ENCODE peak calls at places on chromosomes 4 and X, in ten cellular contexts. O is ascending aorta, S is fibroblast of mammary gland, M is fibroblast of the aortic adventitia, X is neural crest cell, B is left ventricle myocardium inferior, W is fibroblast of pulmonary artery, I is epithelial cell of esophagus, L is astrocyte, G is RWPE1. H is an unnamed sample.

GRCh38 chrX:34112459-34112858 is 19.7 kb downstream of the FAM47A start:
- DNase-seq in X (no peak), B (no peak), I (no peak), W (no peak), G (no peak), L (no peak), S (no peak), M (no peak), O (no peak), H (no peak)

GRCh38 chrX:148069759-148070503 is 88.8 kb downstream of the FMR1NB start:
- DNase-seq in G (no peak), L (no peak), B (no peak), M (no peak), W (no peak), X (no peak), S (no peak), I (no peak), O (no peak), H (no peak)

GRCh38 chrX:134948333-134949241 is 42.2 kb upstream of the SMIM10 start:
- DNase-seq in G (peak), S (peak), M (peak), L (peak), B (peak), O (peak), W (peak), I (peak), X (no peak), H (peak)

GRCh38 chr4:94665500-94666398 is 92.0 kb upstream of the BMPR1B start:
- DNase-seq in M (no peak), X (no peak), O (no peak), L (no peak), W (no peak), S (no peak), I (no peak), G (no peak), B (no peak), H (no peak)

GRCh38 chr4:84597450-84597849 is 14.5 kb downstream of the CDS1 start:
- DNase-seq in W (no peak), M (no peak), B (no peak), O (no peak), I (peak), L (no peak), G (peak), S (no peak), X (no peak), H (no peak)

GRCh38 chr4:147732516-147733193 is 767 bp downstream of the ARHGAP10 start:
- DNase-seq in X (peak), W (no peak), G (peak), M (peak), B (peak), S (peak), O (peak), I (peak), L (peak), H (no peak)

GRCh38 chr4:95545526-95545925 is 3.2 kb downstream of the UNC5C start:
- DNase-seq in W (no peak), O (no peak), L (no peak), M (no peak), X (no peak), G (no peak), S (no peak), I (no peak), B (no peak), H (no peak)

GRCh38 chr4:147550626-147551250 is 66.5 kb upstream of the TMEM184C start:
- DNase-seq in B (no peak), S (peak), I (peak), M (peak), W (peak), L (peak), O (peak), X (no peak), G (no peak), H (peak)

GRCh38 chr4:98546910-98547544 is 111.4 kb downstream of the TSPAN5 start:
- DNase-seq in M (peak), S (peak), L (peak), G (no peak), X (no peak), W (peak), O (no peak), B (no peak), I (no peak), H (no peak)

GRCh38 chrX:106742193-106742592 is 15.7 kb downstream of the RNF128 start:
- DNase-seq in M (no peak), L (no peak), I (peak), O (no peak), X (no peak), W (no peak), B (no peak), G (no peak), S (no peak), H (no peak)

GRCh38 chr4:158259955-158260575 is 49.8 kb downstream of the TMEM144 start:
- DNase-seq in W (peak), O (no peak), I (peak), M (peak), B (no peak), S (peak), L (peak), G (no peak), X (no peak), H (peak)

GRCh38 chrX:34891391-34891790 is 51.2 kb upstream of the FAM47B start:
- DNase-seq in M (no peak), G (no peak), W (no peak), S (no peak), O (no peak), B (no peak), L (no peak), I (no peak), X (no peak), H (no peak)

GRCh38 chr4:5798447-5798846 is 87.4 kb downstream of the EVC start:
- DNase-seq in G (no peak), S (peak), L (no peak), W (no peak), X (no peak), O (peak), I (no peak), B (peak), M (peak), H (no peak)

GRCh38 chr4:8777320-8778196 is 94.1 kb downstream of the HMX1 start:
- DNase-seq in M (no peak), L (no peak), X (no peak), G (peak), O (no peak), I (peak), W (no peak), S (no peak), B (no peak), H (no peak)

GRCh38 chr4:39706334-39706733 is 8.4 kb downstream of the UBE2K start:
- DNase-seq in I (peak), L (peak), S (peak), G (no peak), W (peak), O (peak), X (no peak), B (peak), M (peak), H (peak)

GRCh38 chr4:66555301-66555700 is 885.0 kb upstream of the EPHA5 start:
- DNase-seq in B (no peak), X (no peak), G (peak), M (peak), L (peak), I (peak), W (peak), O (no peak), S (no peak), H (no peak)

GRCh38 chr4:147765121-147765521 is 33.2 kb downstream of the ARHGAP10 start:
- DNase-seq in G (peak), B (no peak), O (no peak), M (no peak), S (no peak), X (no peak), L (peak), I (peak), W (no peak), H (no peak)

GRCh38 chr4:111404673-111405072 is 740.6 kb upstream of the FAM241A start:
- DNase-seq in G (no peak), L (no peak), X (no peak), M (no peak), B (no peak), O (no peak), I (no peak), W (no peak), S (peak), H (peak)

GRCh38 chrX:63961964-63962363 is 176.9 kb upstream of the ARHGEF9 start:
- DNase-seq in G (no peak), X (no peak), O (no peak), L (no peak), M (no peak), S (no peak), W (no peak), B (no peak), I (no peak), H (no peak)

GRCh38 chrX:40065291-40066046 is 32.3 kb downstream of the BCOR start:
- DNase-seq in S (no peak), G (no peak), O (no peak), L (no peak), B (no peak), W (no peak), M (no peak), X (no peak), I (no peak), H (no peak)

GRCh38 chr4:81343046-81343445 is 128.0 kb upstream of the PRKG2 start:
- DNase-seq in B (no peak), M (peak), S (no peak), O (no peak), G (no peak), X (no peak), I (no peak), W (peak), L (no peak), H (no peak)

GRCh38 chr4:71941001-71941400 is 90.8 kb upstream of the NPFFR2 start:
- DNase-seq in O (no peak), L (peak), W (peak), B (no peak), G (peak), X (peak), I (peak), S (peak), M (peak), H (no peak)

GRCh38 chr4:184747034-184747830 is 13.3 kb upstream of the CENPU start:
- DNase-seq in X (no peak), G (no peak), S (no peak), L (no peak), B (peak), M (no peak), O (no peak), I (peak), W (no peak), H (no peak)

GRCh38 chrX:67612231-67612630 is 68.4 kb downstream of the AR start:
- DNase-seq in W (no peak), S (peak), M (peak), G (no peak), B (no peak), X (no peak), O (no peak), L (peak), I (peak), H (peak)

GRCh38 chr4:149112109-149112508 is 669.9 kb upstream of the NR3C2 start:
- DNase-seq in M (no peak), O (no peak), S (no peak), G (no peak), I (no peak), B (no peak), W (no peak), L (no peak), X (no peak), H (no peak)

GRCh38 chrX:103733017-103733416 is 22.3 kb downstream of the TMEM31 start:
- DNase-seq in W (no peak), X (no peak), B (no peak), L (no peak), M (no peak), I (peak), S (peak), G (no peak), O (no peak), H (no peak)

GRCh38 chr4:95190751-95191436 is 357.9 kb downstream of the UNC5C start:
- DNase-seq in L (no peak), G (no peak), B (no peak), W (no peak), M (no peak), O (no peak), X (peak), S (no peak), I (peak), H (no peak)

DNA sequence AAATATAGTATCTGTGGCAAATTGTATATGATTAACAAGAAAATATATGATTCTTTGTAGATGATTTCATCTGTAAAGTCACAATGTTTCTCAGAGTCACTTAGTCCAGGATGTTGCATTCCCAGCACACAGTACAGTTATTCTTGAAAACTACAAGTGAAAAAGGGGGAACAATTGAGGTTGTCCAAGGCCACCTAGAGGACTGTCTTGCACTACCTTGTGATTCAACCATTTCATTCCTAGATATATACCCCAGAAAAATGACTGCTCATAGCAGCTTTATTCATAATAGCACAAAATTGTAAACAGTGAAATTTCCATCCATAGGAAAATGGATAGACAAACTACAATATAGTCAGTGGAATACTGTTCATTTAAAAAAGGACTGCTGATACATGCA is 16.0 kb downstream of the C4orf33 start:
- DNase-seq in S (no peak), L (no peak), M (no peak), W (no peak), G (no peak), O (no peak), X (no peak), I (no peak), B (no peak), H (no peak)
- TF ChIP-seq CTCF in S (no peak), L (no peak), M (no peak), W (no peak), G (no peak), O (no peak), X (no peak), I (no peak), B (no peak), H (no peak)

GRCh38 chr4:176789955-176790354 is 2.8 kb downstream of the VEGFC start:
- DNase-seq in I (peak), S (peak), W (peak), L (peak), O (no peak), M (peak), X (no peak), B (no peak), G (peak), H (no peak)
- TF ChIP-seq CTCF in I (peak), S (peak), W (peak), L (peak), O (peak), M (peak), X (peak), B (peak), G (peak), H (peak)

GRCh38 chr4:161704040-161704439 is 459.8 kb downstream of the FSTL5 start:
- DNase-seq in B (no peak), M (no peak), G (no peak), W (no peak), X (no peak), O (no peak), L (no peak), I (no peak), S (no peak), H (no peak)

GRCh38 chr4:161696957-161697356 is 466.8 kb downstream of the FSTL5 start:
- DNase-seq in M (no peak), L (no peak), S (no peak), B (no peak), O (no peak), G (no peak), I (peak), W (no peak), X (no peak), H (no peak)

GRCh38 chr4:161704653-161705052 is 459.1 kb downstream of the FSTL5 start:
- DNase-seq in W (no peak), S (no peak), B (no peak), X (no peak), L (no peak), I (no peak), G (no peak), O (no peak), M (no peak), H (no peak)

DNA sequence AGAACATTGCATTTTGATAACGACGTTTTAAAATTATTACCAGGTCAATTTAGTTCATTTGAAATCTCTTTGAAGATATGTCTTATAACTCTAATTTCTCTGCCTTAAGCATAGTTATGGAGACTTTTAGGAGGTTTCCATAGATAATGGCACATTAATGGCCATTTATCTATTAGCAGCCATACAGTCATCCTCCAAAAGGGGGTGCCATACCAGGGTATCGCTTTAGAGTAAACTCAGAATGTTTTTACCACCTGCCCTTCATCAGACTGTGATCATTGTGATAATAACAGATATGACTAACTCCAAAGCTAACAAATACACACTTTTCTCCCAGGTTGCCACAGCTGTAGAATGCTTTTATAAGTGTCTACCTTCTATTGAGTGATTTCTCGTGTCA is 461.5 kb downstream of the FSTL5 start:
- DNase-seq in L (no peak), G (no peak), O (no peak), B (no peak), M (no peak), W (no peak), S (no peak), I (no peak), X (no peak), H (no peak)
- TF ChIP-seq CTCF in L (no peak), G (no peak), O (no peak), B (no peak), M (no peak), W (no peak), S (no peak), I (no peak), X (peak), H (peak)

GRCh38 chrX:119880552-119881437 is 9.2 kb downstream of the NDUFA1 start:
- DNase-seq in W (peak), L (peak), B (no peak), M (peak), S (peak), X (peak), G (peak), O (no peak), I (peak), H (no peak)
- TF ChIP-seq CTCF in W (peak), L (peak), B (peak), M (peak), S (peak), X (peak), G (peak), O (peak), I (peak), H (peak)

GRCh38 chr4:83174844-83175414 is 60.4 kb upstream of the PLAC8 start:
- DNase-seq in G (no peak), I (no peak), S (no peak), X (no peak), O (no peak), L (no peak), W (no peak), B (no peak), M (no peak), H (no peak)
- TF ChIP-seq CTCF in G (no peak), I (no peak), S (no peak), X (no peak), O (no peak), L (no peak), W (no peak), B (no peak), M (no peak), H (no peak)